ENCODE peak calls at places on chromosome X, in four cellular contexts. One of them, this sample, is unnamed.
A peak's percentile ranks its signal among the peaks of the same experiment; 100 is the strongest.

GRCh38 chrX:48471504-48471903 is 1.4 kb upstream of the SLC38A5 start:
- DNase-seq in fibroblast of lung: no peak
- DNase-seq in cardiac muscle cell: no peak
- DNase-seq in PC-9: no peak
- DNase-seq in this sample: no peak

GRCh38 chrX:105190252-105190853 is 30.1 kb downstream of the TEX13A start:
- DNase-seq in cardiac muscle cell: peak; percentile 55
- DNase-seq in fibroblast of lung: no peak
- DNase-seq in PC-9: peak; percentile 39
- DNase-seq in this sample: peak; percentile 73

GRCh38 chrX:120260369-120260768 is 9.8 kb downstream of the ZBTB33 start:
- DNase-seq in fibroblast of lung: no peak
- DNase-seq in PC-9: peak; percentile 52
- DNase-seq in cardiac muscle cell: no peak
- DNase-seq in this sample: no peak

GRCh38 chrX:19670321-19670750 is 155.0 kb upstream of the MAP3K15 start:
- DNase-seq in fibroblast of lung: no peak
- DNase-seq in cardiac muscle cell: no peak
- DNase-seq in PC-9: no peak
- DNase-seq in this sample: no peak

GRCh38 chrX:3820170-3820569 is 106.7 kb upstream of the PRKX start:
- DNase-seq in PC-9: no peak
- DNase-seq in cardiac muscle cell: no peak
- DNase-seq in fibroblast of lung: peak; percentile 90
- DNase-seq in this sample: no peak

GRCh38 chrX:106341823-106342222 is 173.7 kb downstream of the PWWP3B start:
- DNase-seq in fibroblast of lung: no peak
- DNase-seq in cardiac muscle cell: no peak
- DNase-seq in PC-9: no peak
- DNase-seq in this sample: no peak

GRCh38 chrX:52556741-52557140 is 39.9 kb upstream of the XAGE1B start:
- DNase-seq in fibroblast of lung: no peak
- DNase-seq in PC-9: no peak
- DNase-seq in cardiac muscle cell: no peak
- DNase-seq in this sample: no peak

GRCh38 chrX:153845195-153845594 is 14.9 kb upstream of the PDZD4 start:
- DNase-seq in cardiac muscle cell: no peak
- DNase-seq in fibroblast of lung: no peak
- DNase-seq in PC-9: no peak
- DNase-seq in this sample: peak; percentile 75

GRCh38 chrX:39705299-39705698 is 392.5 kb downstream of the BCOR start:
- DNase-seq in cardiac muscle cell: no peak
- DNase-seq in PC-9: no peak
- DNase-seq in fibroblast of lung: peak; percentile 89
- DNase-seq in this sample: peak; percentile 69

GRCh38 chrX:18252644-18253359 is 32.1 kb upstream of the BEND2 start:
- DNase-seq in fibroblast of lung: no peak
- DNase-seq in PC-9: no peak
- DNase-seq in cardiac muscle cell: no peak
- DNase-seq in this sample: no peak

GRCh38 chrX:132393992-132394391 is 94.8 kb downstream of the MBNL3 start:
- DNase-seq in fibroblast of lung: no peak
- DNase-seq in cardiac muscle cell: no peak
- DNase-seq in PC-9: no peak
- DNase-seq in this sample: no peak

GRCh38 chrX:140572724-140573123 is 67.9 kb upstream of the SOX3 start:
- DNase-seq in PC-9: peak; percentile 5
- DNase-seq in fibroblast of lung: peak; percentile 15
- DNase-seq in cardiac muscle cell: peak; percentile 44
- DNase-seq in this sample: peak; percentile 85

GRCh38 chrX:54178100-54178940 is 4.7 kb downstream of the FAM120C start:
- DNase-seq in cardiac muscle cell: no peak
- DNase-seq in PC-9: no peak
- DNase-seq in fibroblast of lung: peak; percentile 80
- DNase-seq in this sample: no peak

GRCh38 chrX:6132970-6133369 is 95.7 kb downstream of the NLGN4X start:
- DNase-seq in cardiac muscle cell: no peak
- DNase-seq in fibroblast of lung: no peak
- DNase-seq in PC-9: no peak
- DNase-seq in this sample: no peak

GRCh38 chrX:137033774-137034507 is at the start of gene GPR101:
- DNase-seq in fibroblast of lung: no peak
- DNase-seq in PC-9: no peak
- DNase-seq in cardiac muscle cell: peak; percentile 32
- DNase-seq in this sample: no peak

GRCh38 chrX:135463937-135464336 is 42.2 kb downstream of the SMIM10L2A start:
- DNase-seq in fibroblast of lung: no peak
- DNase-seq in cardiac muscle cell: no peak
- DNase-seq in PC-9: no peak
- DNase-seq in this sample: no peak

GRCh38 chrX:87924619-87925018 is 407.0 kb downstream of the KLHL4 start:
- DNase-seq in PC-9: no peak
- DNase-seq in cardiac muscle cell: no peak
- DNase-seq in fibroblast of lung: no peak
- DNase-seq in this sample: peak; percentile 40

GRCh38 chrX:51894697-51895336 is 1.4 kb downstream of the MAGED1 start:
- DNase-seq in cardiac muscle cell: peak; percentile 38
- DNase-seq in fibroblast of lung: peak; percentile 42
- DNase-seq in PC-9: no peak
- DNase-seq in this sample: peak; percentile 54

GRCh38 chrX:4978613-4979012 is 1250.1 kb downstream of the NLGN4X start:
- DNase-seq in fibroblast of lung: no peak
- DNase-seq in cardiac muscle cell: no peak
- DNase-seq in PC-9: no peak
- DNase-seq in this sample: no peak

GRCh38 chrX:13479452-13479813 is 90.0 kb upstream of the EGFL6 start:
- DNase-seq in cardiac muscle cell: no peak
- DNase-seq in fibroblast of lung: no peak
- DNase-seq in PC-9: no peak
- DNase-seq in this sample: no peak

GRCh38 chrX:133214316-133214715 is 3.8 kb downstream of the TFDP3 start:
- DNase-seq in PC-9: no peak
- DNase-seq in fibroblast of lung: no peak
- DNase-seq in cardiac muscle cell: no peak
- DNase-seq in this sample: no peak

GRCh38 chrX:31057291-31057690 is 14.6 kb downstream of the FTHL17 start:
- DNase-seq in PC-9: no peak
- DNase-seq in cardiac muscle cell: no peak
- DNase-seq in fibroblast of lung: no peak
- DNase-seq in this sample: no peak

GRCh38 chrX:37905436-37906147 is 58.2 kb upstream of the DYNLT3 start:
- DNase-seq in fibroblast of lung: peak; percentile 75
- DNase-seq in cardiac muscle cell: peak; percentile 45
- DNase-seq in PC-9: no peak
- DNase-seq in this sample: peak; percentile 87
- TF ChIP-seq CTCF in fibroblast of lung: peak; percentile 34
- TF ChIP-seq CTCF in cardiac muscle cell: peak; percentile 31
- TF ChIP-seq CTCF in PC-9: no peak
- TF ChIP-seq CTCF in this sample: peak; percentile 65

DNA sequence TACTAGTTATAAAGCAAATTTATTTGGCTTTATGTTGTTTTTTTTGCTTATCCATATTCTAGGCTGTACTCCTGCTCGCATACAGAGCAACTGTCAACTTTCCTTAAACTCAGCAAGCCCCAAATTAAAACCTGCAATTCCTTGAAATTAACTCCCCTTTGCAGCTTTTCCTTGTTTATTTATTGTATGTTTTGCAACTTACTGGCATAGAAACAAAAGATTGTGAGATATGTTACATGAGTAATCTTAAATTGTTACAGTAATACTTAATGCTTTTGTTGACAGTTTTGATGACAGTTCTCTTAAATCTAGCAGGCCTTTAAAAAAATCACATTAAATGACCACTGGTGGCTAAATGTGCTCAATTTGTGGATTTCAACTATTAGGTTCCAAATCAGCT is 4.5 kb downstream of the DDX3X start:
- DNase-seq in fibroblast of lung: no peak
- DNase-seq in cardiac muscle cell: no peak
- DNase-seq in PC-9: no peak
- DNase-seq in this sample: no peak
- H3K27ac ChIP-seq in fibroblast of lung: no peak overlapping the region
- H3K27ac ChIP-seq in cardiac muscle cell: no peak overlapping the region
- H3K27ac ChIP-seq in PC-9: no peak overlapping the region
- H3K27ac ChIP-seq in this sample: no peak overlapping the region

DNA sequence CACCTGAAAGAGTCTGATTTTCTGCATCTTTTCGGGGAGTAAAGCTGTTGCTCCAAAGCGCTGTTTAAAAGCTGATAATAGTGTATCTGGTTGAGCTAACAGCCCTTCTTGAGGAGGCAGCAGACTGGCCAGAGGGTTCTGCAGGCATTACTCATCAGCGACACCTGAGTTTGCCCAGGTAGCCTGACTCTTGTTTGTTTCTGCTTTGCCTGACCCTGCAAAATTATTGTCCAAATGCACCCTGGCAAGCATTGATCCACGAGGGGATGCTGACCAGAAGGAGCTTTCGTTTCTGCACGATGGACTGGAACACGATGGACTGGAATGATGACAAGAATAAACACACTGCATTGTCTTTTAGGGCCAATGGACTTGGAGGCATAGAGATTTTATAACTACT is 6.2 kb downstream of the CD99 start:
- DNase-seq in PC-9: peak; percentile 43
- DNase-seq in fibroblast of lung: no peak
- DNase-seq in cardiac muscle cell: no peak
- DNase-seq in this sample: no peak
- H3K4me3 ChIP-seq in PC-9: peak overlapping the region; percentile 42
- H3K4me3 ChIP-seq in fibroblast of lung: no peak overlapping the region
- H3K4me3 ChIP-seq in cardiac muscle cell: no peak overlapping the region
- H3K4me3 ChIP-seq in this sample: no peak overlapping the region

DNA sequence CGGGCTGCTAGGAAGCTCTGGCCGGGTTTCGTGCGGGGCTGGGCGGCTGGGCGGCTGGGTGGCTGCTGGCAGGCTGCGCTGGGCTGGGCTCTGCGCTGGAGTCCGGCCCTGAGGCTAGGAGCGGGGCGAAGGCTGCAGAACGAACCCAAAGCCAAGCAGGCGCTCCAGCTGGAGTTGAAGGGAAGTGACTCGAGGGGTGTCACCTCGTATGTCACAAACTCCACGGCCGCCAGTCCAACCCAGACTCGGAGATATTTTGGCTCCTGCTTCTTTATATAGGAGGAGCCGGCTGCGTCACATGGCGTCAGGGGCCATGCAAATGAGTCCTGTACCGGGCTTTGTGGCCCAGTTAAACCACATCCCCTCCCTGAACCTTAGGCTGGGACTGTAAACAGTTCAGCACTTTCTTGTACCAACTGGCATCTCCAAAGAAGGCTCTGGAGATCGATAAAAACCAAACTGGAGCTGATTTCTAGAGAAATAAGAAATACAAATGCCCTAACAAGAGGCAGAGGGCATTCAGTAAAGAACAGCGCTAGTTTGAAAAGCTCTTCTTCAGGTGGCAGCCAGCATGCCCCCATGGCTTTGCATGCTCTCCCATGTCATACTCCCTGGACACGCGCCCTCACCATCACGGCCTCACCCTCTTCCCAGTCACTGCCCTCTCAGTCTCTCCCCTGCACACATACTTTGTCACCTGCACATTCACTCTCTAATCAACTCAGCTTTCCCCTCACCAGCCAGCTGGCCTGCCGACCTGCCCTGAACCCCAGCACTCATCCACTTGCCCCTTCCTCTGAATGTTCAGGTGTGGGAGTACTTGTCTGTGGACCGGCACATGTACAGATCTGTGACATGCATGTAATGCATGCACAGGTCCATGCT is 58.5 kb downstream of the TSC22D3 start:
- DNase-seq in PC-9: peak; percentile 80
- DNase-seq in fibroblast of lung: peak; percentile 76
- DNase-seq in cardiac muscle cell: peak; percentile 66
- DNase-seq in this sample: peak; percentile 93
- TF ChIP-seq CTCF in PC-9: no peak
- TF ChIP-seq CTCF in fibroblast of lung: no peak
- TF ChIP-seq CTCF in cardiac muscle cell: no peak
- TF ChIP-seq CTCF in this sample: no peak

GRCh38 chrX:28586891-28587635 is at the start of gene IL1RAPL1:
- DNase-seq in fibroblast of lung: peak; percentile 80
- DNase-seq in PC-9: no peak
- DNase-seq in cardiac muscle cell: peak; percentile 74
- DNase-seq in this sample: peak; percentile 60
- H3K27ac ChIP-seq in fibroblast of lung: no peak within 1 kb of the TSS
- H3K27ac ChIP-seq in PC-9: no peak within 1 kb of the TSS
- H3K27ac ChIP-seq in cardiac muscle cell: peak within 1 kb of the TSS; percentile 34
- H3K27ac ChIP-seq in this sample: no peak within 1 kb of the TSS

This sample was measured in endodermal cell.